ENCODE peak calls at places on chromosomes 7 and 10, in ten cellular contexts. Z, D, E, A, W, I, Y, S, N and O are unnamed samples.

GRCh38 chr7:100655908-100656674 is at the start of gene ACTL6B:
- DNase-seq in Z (peak), D (peak), E (no peak), A (peak), W (no peak), I (no peak), Y (peak), S (no peak), N (peak), O (peak)

GRCh38 chr7:25075459-25075858 is 49.6 kb downstream of the CYCS start:
- DNase-seq in Z (peak), D (no peak), E (no peak), A (no peak), W (no peak), I (no peak), Y (no peak), S (no peak), N (no peak), O (no peak)

GRCh38 chr10:125146791-125147604 is 13.4 kb downstream of the CTBP2 start:
- DNase-seq in Z (no peak), D (no peak), E (peak), A (no peak), W (peak), I (no peak), Y (no peak), S (no peak), N (no peak), O (no peak)

GRCh38 chr7:106369349-106369748 is 84.6 kb upstream of the NAMPT start:
- DNase-seq in Z (no peak), D (peak), E (peak), A (no peak), W (peak), I (no peak), Y (no peak), S (no peak), N (no peak), O (no peak)

GRCh38 chr7:132497098-132497497 is 79.2 kb downstream of the PLXNA4 start:
- DNase-seq in Z (no peak), D (no peak), E (no peak), A (no peak), W (no peak), I (no peak), Y (no peak), S (no peak), N (no peak), O (no peak)

GRCh38 chr7:133911724-133912123 is 215.4 kb upstream of the LRGUK start:
- DNase-seq in Z (no peak), D (no peak), E (no peak), A (no peak), W (no peak), I (no peak), Y (no peak), S (no peak), N (no peak), O (no peak)

GRCh38 chr7:76020031-76020714 is 25.8 kb upstream of the TMEM120A start:
- DNase-seq in Z (peak), D (peak), E (peak), A (peak), W (peak), I (peak), Y (peak), S (no peak), N (peak), O (no peak)

GRCh38 chr10:72171175-72171630 is 44.6 kb upstream of the ANAPC16 start:
- DNase-seq in Z (no peak), D (peak), E (peak), A (no peak), W (peak), I (no peak), Y (no peak), S (no peak), N (no peak), O (no peak)

GRCh38 chr10:75097666-75098285 is 13.7 kb upstream of the SAMD8 start:
- DNase-seq in Z (no peak), D (peak), E (no peak), A (peak), W (no peak), I (no peak), Y (no peak), S (no peak), N (no peak), O (no peak)

GRCh38 chr7:150846291-150847115 is 5.8 kb upstream of the AOC1 start:
- DNase-seq in Z (no peak), D (no peak), E (no peak), A (no peak), W (no peak), I (no peak), Y (no peak), S (no peak), N (no peak), O (no peak)

GRCh38 chr7:138900040-138900828 is 81.0 kb downstream of the KIAA1549 start:
- DNase-seq in Z (no peak), D (no peak), E (peak), A (no peak), W (peak), I (no peak), Y (no peak), S (no peak), N (no peak), O (no peak)

GRCh38 chr7:141563956-141564623 is 12.9 kb downstream of the AGK start:
- DNase-seq in Z (peak), D (peak), E (no peak), A (no peak), W (no peak), I (peak), Y (no peak), S (no peak), N (no peak), O (no peak)

GRCh38 chr7:73623798-73624668 is at the start of gene MLXIPL:
- DNase-seq in Z (peak), D (peak), E (no peak), A (peak), W (peak), I (peak), Y (no peak), S (no peak), N (peak), O (peak)

GRCh38 chr10:93445097-93445960 is 36.8 kb downstream of the MYOF start:
- DNase-seq in Z (no peak), D (peak), E (peak), A (peak), W (peak), I (no peak), Y (no peak), S (no peak), N (peak), O (no peak)

GRCh38 chr10:130416334-130416950 is 280.3 kb downstream of the GLRX3 start:
- DNase-seq in Z (no peak), D (no peak), E (no peak), A (no peak), W (no peak), I (no peak), Y (no peak), S (no peak), N (no peak), O (no peak)

GRCh38 chr7:159061209-159061608 is 83.5 kb downstream of the VIPR2 start:
- DNase-seq in Z (no peak), D (no peak), E (no peak), A (no peak), W (no peak), I (no peak), Y (no peak), S (no peak), N (no peak), O (no peak)

GRCh38 chr10:99375444-99375843 is 46.3 kb downstream of the CNNM1 start:
- DNase-seq in Z (no peak), D (no peak), E (no peak), A (no peak), W (peak), I (no peak), Y (no peak), S (no peak), N (no peak), O (no peak)

GRCh38 chr10:77756319-77757232 is 119.0 kb upstream of the KCNMA1 start:
- DNase-seq in Z (no peak), D (peak), E (peak), A (peak), W (peak), I (no peak), Y (no peak), S (no peak), N (peak), O (no peak)

GRCh38 chr10:26044123-26044749 is 110.2 kb downstream of the MYO3A start:
- DNase-seq in Z (no peak), D (no peak), E (no peak), A (no peak), W (peak), I (no peak), Y (no peak), S (no peak), N (no peak), O (no peak)

GRCh38 chr7:94375713-94376112 is 19.0 kb upstream of the COL1A2 start:
- DNase-seq in Z (no peak), D (peak), E (peak), A (no peak), W (peak), I (no peak), Y (no peak), S (no peak), N (no peak), O (no peak)

GRCh38 chr7:112238330-112238729 is 31.8 kb downstream of the ZNF277 start:
- DNase-seq in Z (no peak), D (no peak), E (no peak), A (no peak), W (no peak), I (no peak), Y (no peak), S (no peak), N (no peak), O (no peak)

GRCh38 chr10:104232613-104233102 is 494 bp upstream of the CFAP43 start:
- DNase-seq in Z (no peak), D (no peak), E (no peak), A (no peak), W (no peak), I (no peak), Y (no peak), S (no peak), N (no peak), O (no peak)

GRCh38 chr7:86295526-86295925 is 348.2 kb upstream of the GRM3 start:
- DNase-seq in Z (no peak), D (no peak), E (no peak), A (no peak), W (no peak), I (no peak), Y (no peak), S (no peak), N (no peak), O (no peak)

GRCh38 chr10:102457591-102458150 is 6.3 kb upstream of the C10orf95 start:
- DNase-seq in Z (no peak), D (no peak), E (no peak), A (no peak), W (no peak), I (no peak), Y (no peak), S (no peak), N (no peak), O (peak)

GRCh38 chr10:91247360-91248111 is 27.1 kb downstream of the PCGF5 start:
- DNase-seq in Z (no peak), D (peak), E (no peak), A (no peak), W (peak), I (no peak), Y (no peak), S (no peak), N (no peak), O (no peak)

GRCh38 chr7:6419310-6419773 is 28.4 kb downstream of the DAGLB start:
- DNase-seq in Z (no peak), D (no peak), E (no peak), A (no peak), W (peak), I (no peak), Y (no peak), S (no peak), N (no peak), O (peak)

GRCh38 chr10:92123031-92123450 is 167.8 kb downstream of the CPEB3 start:
- DNase-seq in Z (no peak), D (no peak), E (no peak), A (no peak), W (no peak), I (no peak), Y (no peak), S (no peak), N (no peak), O (no peak)

GRCh38 chr7:148084138-148084537 is 506.4 kb upstream of the C7orf33 start:
- DNase-seq in Z (no peak), D (peak), E (peak), A (peak), W (peak), I (no peak), Y (no peak), S (no peak), N (peak), O (no peak)

GRCh38 chr10:34664706-34665105 is 150.4 kb downstream of the PARD3 start:
- DNase-seq in Z (no peak), D (no peak), E (no peak), A (no peak), W (no peak), I (no peak), Y (no peak), S (no peak), N (no peak), O (no peak)

GRCh38 chr7:45980181-45980905 is 59.3 kb upstream of the IGFBP3 start:
- DNase-seq in Z (no peak), D (peak), E (peak), A (no peak), W (peak), I (no peak), Y (no peak), S (no peak), N (no peak), O (no peak)

GRCh38 chr7:23469150-23469960 is 936 bp downstream of the IGF2BP3 start:
- DNase-seq in Z (no peak), D (peak), E (no peak), A (no peak), W (no peak), I (no peak), Y (no peak), S (no peak), N (no peak), O (no peak)